ENCODE peak calls at places on chromosomes 6 and 20, in nine cellular contexts. One of them, this sample, is unnamed.
A peak's percentile ranks its signal among the peaks of the same experiment; 100 is the strongest.

GRCh38 chr6:8552023-8552422 is 116.7 kb upstream of the SLC35B3 start:
- DNase-seq in adrenal gland: no peak
- DNase-seq in activated T-helper 1 cell treated with anti-CD3 and anti-CD28 coated beads, Interleukin-2, amount 50 U/mL, for 16 hours: no peak
- DNase-seq in effector memory CD8-positive, alpha-beta T cell: no peak
- DNase-seq in activated T-cell treated with anti-CD3 and anti-CD28 coated beads for 1 hour: no peak
- DNase-seq in NCI-H1092 treated with DMSO at 0.1 percent for 48 hours: no peak
- DNase-seq in GM20000: no peak
- DNase-seq in activated B cell treated with CpG ODN at 0.5 μM for 24 hours: no peak
- DNase-seq in activated CD4-positive, alpha-beta T cell treated with anti-CD3 and anti-CD28 coated beads, Interleukin-2, amount 50 U/mL, for 24 hours: no peak
- DNase-seq in this sample: no peak

GRCh38 chr6:123323419-123324329 is 313.1 kb downstream of the TRDN start:
- DNase-seq in adrenal gland: no peak
- DNase-seq in activated T-helper 1 cell treated with anti-CD3 and anti-CD28 coated beads, Interleukin-2, amount 50 U/mL, for 16 hours: no peak
- DNase-seq in effector memory CD8-positive, alpha-beta T cell: no peak
- DNase-seq in activated T-cell treated with anti-CD3 and anti-CD28 coated beads for 1 hour: no peak
- DNase-seq in NCI-H1092 treated with DMSO at 0.1 percent for 48 hours: no peak
- DNase-seq in GM20000: no peak
- DNase-seq in activated B cell treated with CpG ODN at 0.5 μM for 24 hours: no peak
- DNase-seq in activated CD4-positive, alpha-beta T cell treated with anti-CD3 and anti-CD28 coated beads, Interleukin-2, amount 50 U/mL, for 24 hours: no peak
- DNase-seq in this sample: no peak

GRCh38 chr20:5065489-5066383 is 54.0 kb downstream of the PCNA start:
- DNase-seq in adrenal gland: peak; percentile 99
- DNase-seq in activated T-helper 1 cell treated with anti-CD3 and anti-CD28 coated beads, Interleukin-2, amount 50 U/mL, for 16 hours: no peak
- DNase-seq in effector memory CD8-positive, alpha-beta T cell: no peak
- DNase-seq in activated T-cell treated with anti-CD3 and anti-CD28 coated beads for 1 hour: no peak
- DNase-seq in NCI-H1092 treated with DMSO at 0.1 percent for 48 hours: no peak
- DNase-seq in GM20000: no peak
- DNase-seq in activated B cell treated with CpG ODN at 0.5 μM for 24 hours: no peak
- DNase-seq in activated CD4-positive, alpha-beta T cell treated with anti-CD3 and anti-CD28 coated beads, Interleukin-2, amount 50 U/mL, for 24 hours: no peak
- DNase-seq in this sample: peak; percentile 87

GRCh38 chr6:111663692-111664564 is 58.2 kb upstream of the TRAF3IP2 start:
- DNase-seq in adrenal gland: peak; percentile 58
- DNase-seq in activated T-helper 1 cell treated with anti-CD3 and anti-CD28 coated beads, Interleukin-2, amount 50 U/mL, for 16 hours: no peak
- DNase-seq in effector memory CD8-positive, alpha-beta T cell: no peak
- DNase-seq in activated T-cell treated with anti-CD3 and anti-CD28 coated beads for 1 hour: no peak
- DNase-seq in NCI-H1092 treated with DMSO at 0.1 percent for 48 hours: no peak
- DNase-seq in GM20000: no peak
- DNase-seq in activated B cell treated with CpG ODN at 0.5 μM for 24 hours: no peak
- DNase-seq in activated CD4-positive, alpha-beta T cell treated with anti-CD3 and anti-CD28 coated beads, Interleukin-2, amount 50 U/mL, for 24 hours: no peak
- DNase-seq in this sample: no peak

GRCh38 chr6:45272626-45273025 is 55.5 kb upstream of the RUNX2 start:
- DNase-seq in adrenal gland: no peak
- DNase-seq in activated T-helper 1 cell treated with anti-CD3 and anti-CD28 coated beads, Interleukin-2, amount 50 U/mL, for 16 hours: no peak
- DNase-seq in effector memory CD8-positive, alpha-beta T cell: no peak
- DNase-seq in activated T-cell treated with anti-CD3 and anti-CD28 coated beads for 1 hour: no peak
- DNase-seq in NCI-H1092 treated with DMSO at 0.1 percent for 48 hours: no peak
- DNase-seq in GM20000: no peak
- DNase-seq in activated B cell treated with CpG ODN at 0.5 μM for 24 hours: no peak
- DNase-seq in activated CD4-positive, alpha-beta T cell treated with anti-CD3 and anti-CD28 coated beads, Interleukin-2, amount 50 U/mL, for 24 hours: no peak
- DNase-seq in this sample: no peak

GRCh38 chr6:162852810-162853577 is 125.2 kb downstream of the PACRG start:
- DNase-seq in adrenal gland: no peak
- DNase-seq in activated T-helper 1 cell treated with anti-CD3 and anti-CD28 coated beads, Interleukin-2, amount 50 U/mL, for 16 hours: no peak
- DNase-seq in effector memory CD8-positive, alpha-beta T cell: no peak
- DNase-seq in activated T-cell treated with anti-CD3 and anti-CD28 coated beads for 1 hour: no peak
- DNase-seq in NCI-H1092 treated with DMSO at 0.1 percent for 48 hours: no peak
- DNase-seq in GM20000: no peak
- DNase-seq in activated B cell treated with CpG ODN at 0.5 μM for 24 hours: no peak
- DNase-seq in activated CD4-positive, alpha-beta T cell treated with anti-CD3 and anti-CD28 coated beads, Interleukin-2, amount 50 U/mL, for 24 hours: no peak
- DNase-seq in this sample: no peak

GRCh38 chr20:11229772-11230171 is 556.0 kb upstream of the JAG1 start:
- DNase-seq in adrenal gland: peak; percentile 52
- DNase-seq in activated T-helper 1 cell treated with anti-CD3 and anti-CD28 coated beads, Interleukin-2, amount 50 U/mL, for 16 hours: no peak
- DNase-seq in effector memory CD8-positive, alpha-beta T cell: no peak
- DNase-seq in activated T-cell treated with anti-CD3 and anti-CD28 coated beads for 1 hour: no peak
- DNase-seq in NCI-H1092 treated with DMSO at 0.1 percent for 48 hours: peak; percentile 29
- DNase-seq in GM20000: no peak
- DNase-seq in activated B cell treated with CpG ODN at 0.5 μM for 24 hours: no peak
- DNase-seq in activated CD4-positive, alpha-beta T cell treated with anti-CD3 and anti-CD28 coated beads, Interleukin-2, amount 50 U/mL, for 24 hours: no peak
- DNase-seq in this sample: no peak

GRCh38 chr20:8721098-8721497 is 347.8 kb upstream of the PLCB4 start:
- DNase-seq in adrenal gland: peak; percentile 60
- DNase-seq in activated T-helper 1 cell treated with anti-CD3 and anti-CD28 coated beads, Interleukin-2, amount 50 U/mL, for 16 hours: no peak
- DNase-seq in effector memory CD8-positive, alpha-beta T cell: peak; percentile 12
- DNase-seq in activated T-cell treated with anti-CD3 and anti-CD28 coated beads for 1 hour: no peak
- DNase-seq in NCI-H1092 treated with DMSO at 0.1 percent for 48 hours: peak; percentile 37
- DNase-seq in GM20000: no peak
- DNase-seq in activated B cell treated with CpG ODN at 0.5 μM for 24 hours: no peak
- DNase-seq in activated CD4-positive, alpha-beta T cell treated with anti-CD3 and anti-CD28 coated beads, Interleukin-2, amount 50 U/mL, for 24 hours: no peak
- DNase-seq in this sample: no peak

GRCh38 chr6:90088009-90088408 is 193.7 kb downstream of the GJA10 start:
- DNase-seq in adrenal gland: no peak
- DNase-seq in activated T-helper 1 cell treated with anti-CD3 and anti-CD28 coated beads, Interleukin-2, amount 50 U/mL, for 16 hours: no peak
- DNase-seq in effector memory CD8-positive, alpha-beta T cell: no peak
- DNase-seq in activated T-cell treated with anti-CD3 and anti-CD28 coated beads for 1 hour: no peak
- DNase-seq in NCI-H1092 treated with DMSO at 0.1 percent for 48 hours: no peak
- DNase-seq in GM20000: no peak
- DNase-seq in activated B cell treated with CpG ODN at 0.5 μM for 24 hours: no peak
- DNase-seq in activated CD4-positive, alpha-beta T cell treated with anti-CD3 and anti-CD28 coated beads, Interleukin-2, amount 50 U/mL, for 24 hours: no peak
- DNase-seq in this sample: no peak

GRCh38 chr6:38713812-38714211 is 1.3 kb upstream of the DNAH8 start:
- DNase-seq in adrenal gland: no peak
- DNase-seq in activated T-helper 1 cell treated with anti-CD3 and anti-CD28 coated beads, Interleukin-2, amount 50 U/mL, for 16 hours: peak; percentile 17
- DNase-seq in effector memory CD8-positive, alpha-beta T cell: peak; percentile 31
- DNase-seq in activated T-cell treated with anti-CD3 and anti-CD28 coated beads for 1 hour: no peak
- DNase-seq in NCI-H1092 treated with DMSO at 0.1 percent for 48 hours: no peak
- DNase-seq in GM20000: peak; percentile 38
- DNase-seq in activated B cell treated with CpG ODN at 0.5 μM for 24 hours: no peak
- DNase-seq in activated CD4-positive, alpha-beta T cell treated with anti-CD3 and anti-CD28 coated beads, Interleukin-2, amount 50 U/mL, for 24 hours: peak; percentile 13
- DNase-seq in this sample: no peak

GRCh38 chr6:158506577-158506976 is 53.3 kb upstream of the TMEM181 start:
- DNase-seq in adrenal gland: no peak
- DNase-seq in activated T-helper 1 cell treated with anti-CD3 and anti-CD28 coated beads, Interleukin-2, amount 50 U/mL, for 16 hours: no peak
- DNase-seq in effector memory CD8-positive, alpha-beta T cell: no peak
- DNase-seq in activated T-cell treated with anti-CD3 and anti-CD28 coated beads for 1 hour: no peak
- DNase-seq in NCI-H1092 treated with DMSO at 0.1 percent for 48 hours: peak; percentile 10
- DNase-seq in GM20000: no peak
- DNase-seq in activated B cell treated with CpG ODN at 0.5 μM for 24 hours: no peak
- DNase-seq in activated CD4-positive, alpha-beta T cell treated with anti-CD3 and anti-CD28 coated beads, Interleukin-2, amount 50 U/mL, for 24 hours: no peak
- DNase-seq in this sample: no peak

GRCh38 chr20:1555952-1556351 is 1.6 kb downstream of the SIRPD start:
- DNase-seq in adrenal gland: no peak
- DNase-seq in activated T-helper 1 cell treated with anti-CD3 and anti-CD28 coated beads, Interleukin-2, amount 50 U/mL, for 16 hours: no peak
- DNase-seq in effector memory CD8-positive, alpha-beta T cell: no peak
- DNase-seq in activated T-cell treated with anti-CD3 and anti-CD28 coated beads for 1 hour: no peak
- DNase-seq in NCI-H1092 treated with DMSO at 0.1 percent for 48 hours: no peak
- DNase-seq in GM20000: no peak
- DNase-seq in activated B cell treated with CpG ODN at 0.5 μM for 24 hours: no peak
- DNase-seq in activated CD4-positive, alpha-beta T cell treated with anti-CD3 and anti-CD28 coated beads, Interleukin-2, amount 50 U/mL, for 24 hours: no peak
- DNase-seq in this sample: no peak

GRCh38 chr6:31871068-31871659 is 7.6 kb downstream of the SLC44A4 start:
- DNase-seq in adrenal gland: peak; percentile 67
- DNase-seq in activated T-helper 1 cell treated with anti-CD3 and anti-CD28 coated beads, Interleukin-2, amount 50 U/mL, for 16 hours: no peak
- DNase-seq in effector memory CD8-positive, alpha-beta T cell: no peak
- DNase-seq in activated T-cell treated with anti-CD3 and anti-CD28 coated beads for 1 hour: no peak
- DNase-seq in NCI-H1092 treated with DMSO at 0.1 percent for 48 hours: no peak
- DNase-seq in GM20000: no peak
- DNase-seq in activated B cell treated with CpG ODN at 0.5 μM for 24 hours: no peak
- DNase-seq in activated CD4-positive, alpha-beta T cell treated with anti-CD3 and anti-CD28 coated beads, Interleukin-2, amount 50 U/mL, for 24 hours: no peak
- DNase-seq in this sample: no peak

GRCh38 chr6:160188773-160189172 is 67.2 kb downstream of the SLC22A1 start:
- DNase-seq in adrenal gland: peak; percentile 83
- DNase-seq in activated T-helper 1 cell treated with anti-CD3 and anti-CD28 coated beads, Interleukin-2, amount 50 U/mL, for 16 hours: no peak
- DNase-seq in effector memory CD8-positive, alpha-beta T cell: no peak
- DNase-seq in activated T-cell treated with anti-CD3 and anti-CD28 coated beads for 1 hour: no peak
- DNase-seq in NCI-H1092 treated with DMSO at 0.1 percent for 48 hours: no peak
- DNase-seq in GM20000: no peak
- DNase-seq in activated B cell treated with CpG ODN at 0.5 μM for 24 hours: no peak
- DNase-seq in activated CD4-positive, alpha-beta T cell treated with anti-CD3 and anti-CD28 coated beads, Interleukin-2, amount 50 U/mL, for 24 hours: no peak
- DNase-seq in this sample: no peak